ENCODE peak calls at places on chromosomes 1 and 21, in six cellular contexts. L is SK-N-SH, H is GM12891, N is H1, S is K562, B is HepG2. P is an unnamed sample.

GRCh38 chr1:221634606-221635005 is 107.3 kb downstream of the DUSP10 start:
- DNase-seq in L (no peak), H (no peak), N (no peak), S (no peak), B (no peak), P (no peak)

GRCh38 chr1:206507395-206508129 is at the start of gene RASSF5:
- DNase-seq in L (peak; percentile 77), H (peak; percentile 84), N (peak; percentile 27), S (peak; percentile 65), B (no peak), P (peak; percentile 81)

GRCh38 chr1:236904874-236905741 is 99.1 kb downstream of the MT1HL1 start:
- DNase-seq in L (no peak), H (no peak), N (no peak), S (peak; percentile 34), B (peak; percentile 91), P (no peak)

GRCh38 chr1:67889940-67890567 is 56.8 kb upstream of the GNG12 start:
- DNase-seq in L (no peak), H (no peak), N (no peak), S (peak; percentile 47), B (no peak), P (no peak)

GRCh38 chr1:65997693-65998092 is 205.0 kb downstream of the PDE4B start:
- DNase-seq in L (no peak), H (no peak), N (no peak), S (no peak), B (no peak), P (no peak)

GRCh38 chr21:37117204-37117603 is 44.1 kb downstream of the TTC3 start:
- DNase-seq in L (no peak), H (no peak), N (no peak), S (no peak), B (peak; percentile 87), P (no peak)

GRCh38 chr1:23394664-23395063 is 25.0 kb upstream of the ZNF436 start:
- DNase-seq in L (peak; percentile 50), H (no peak), N (no peak), S (no peak), B (no peak), P (no peak)

GRCh38 chr21:42614811-42615342 is 38.5 kb upstream of the PDE9A start:
- DNase-seq in L (peak; percentile 60), H (no peak), N (no peak), S (no peak), B (peak; percentile 76), P (no peak)

GRCh38 chr1:34149501-34149900 is 15.5 kb downstream of the CSMD2 start:
- DNase-seq in L (no peak), H (no peak), N (no peak), S (no peak), B (no peak), P (no peak)

GRCh38 chr1:44730741-44731512 is at the start of gene RNU5D-1:
- DNase-seq in L (peak; percentile 89), H (peak; percentile 66), N (no peak), S (peak; percentile 93), B (peak; percentile 95), P (peak; percentile 58)
- TF ChIP-seq POLR2AphosphoS5 in L (peak; percentile 100), H (peak; percentile 100), N (peak; percentile 99), S (peak; percentile 100), B (peak; percentile 100), P (peak; percentile 100)

GRCh38 chr1:181114574-181115366 is 26.3 kb downstream of the IER5 start:
- DNase-seq in L (no peak), H (no peak), N (no peak), S (no peak), B (no peak), P (no peak)

GRCh38 chr1:181115367-181115684 is 26.8 kb downstream of the IER5 start:
- DNase-seq in L (no peak), H (no peak), N (no peak), S (no peak), B (no peak), P (no peak)

GRCh38 chr1:181119076-181119989 is 30.8 kb downstream of the IER5 start:
- DNase-seq in L (no peak), H (no peak), N (no peak), S (no peak), B (no peak), P (no peak)

GRCh38 chr1:181116819-181117390 is 28.4 kb downstream of the IER5 start:
- DNase-seq in L (no peak), H (no peak), N (no peak), S (no peak), B (no peak), P (no peak)

GRCh38 chr1:181117648-181118449 is 29.3 kb downstream of the IER5 start:
- DNase-seq in L (peak; percentile 48), H (no peak), N (no peak), S (no peak), B (no peak), P (no peak)
- TF ChIP-seq TAF1 in L (no peak), H (no peak), N (no peak), S (no peak), B (no peak), P (no peak)

DNA sequence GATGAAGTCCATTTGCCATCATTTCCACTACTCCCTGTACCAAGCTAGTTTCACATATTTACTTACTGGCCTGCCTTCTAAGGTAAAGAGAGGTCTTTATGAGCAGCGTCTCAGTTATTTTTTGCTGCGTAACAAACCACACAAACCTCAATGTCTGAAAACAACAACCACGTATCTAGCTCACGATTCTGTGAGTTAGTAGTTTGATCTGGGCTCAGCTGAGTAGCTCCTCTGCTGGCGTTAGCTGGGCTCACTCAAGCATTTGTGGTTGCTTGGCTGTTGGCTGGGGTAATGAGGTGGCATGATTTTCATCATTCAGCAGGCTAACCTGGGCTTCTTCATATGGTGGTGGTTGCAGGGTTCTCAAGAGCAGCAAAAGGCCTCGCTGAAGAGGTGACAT is 225.4 kb downstream of the FOXD2 start:
- DNase-seq in L (no peak), H (no peak), N (no peak), S (no peak), B (no peak), P (no peak)
- TF ChIP-seq POLR2AphosphoS5 in L (no peak), H (no peak), N (no peak), S (no peak), B (no peak), P (no peak)

GRCh38 chr1:187685338-187685737 is 856.6 kb downstream of the PLA2G4A start:
- DNase-seq in L (no peak), H (no peak), N (no peak), S (no peak), B (no peak), P (no peak)
- TF ChIP-seq TAF1 in L (no peak), H (no peak), N (no peak), S (no peak), B (no peak), P (no peak)